ENCODE peak calls at places on chromosomes 12 and 14, in eight cellular contexts. F, B, Z, G, T, L, M and W are unnamed samples.

GRCh38 chr14:104293851-104294627 is 155.7 kb downstream of the KIF26A start:
- DNase-seq in F (no peak), B (no peak), Z (no peak), G (no peak), T (peak; percentile 57), L (no peak), M (no peak), W (no peak)

GRCh38 chr12:116389990-116390655 is 112.6 kb upstream of the MED13L start:
- DNase-seq in F (no peak), B (no peak), Z (no peak), G (no peak), T (peak; percentile 86), L (no peak), M (peak; percentile 94), W (no peak)

GRCh38 chr14:64702493-64703392 is 1.5 kb upstream of the PLEKHG3 start:
- DNase-seq in F (peak; percentile 70), B (no peak), Z (no peak), G (no peak), T (peak; percentile 92), L (peak; percentile 20), M (no peak), W (no peak)

GRCh38 chr12:75289678-75290200 is 40.4 kb downstream of the CAPS2 start:
- DNase-seq in F (no peak), B (no peak), Z (no peak), G (no peak), T (no peak), L (no peak), M (peak; percentile 19), W (no peak)

GRCh38 chr14:94936411-94936892 is 166.5 kb upstream of the GSC start:
- DNase-seq in F (peak; percentile 49), B (peak; percentile 69), Z (no peak), G (no peak), T (no peak), L (no peak), M (peak; percentile 83), W (no peak)

GRCh38 chr14:22556021-22556989 is 32.7 kb downstream of the DAD1 start:
- DNase-seq in F (no peak), B (no peak), Z (peak; percentile 96), G (peak; percentile 91), T (peak; percentile 95), L (peak; percentile 98), M (peak; percentile 82), W (peak; percentile 100)

GRCh38 chr12:113196996-113197395 is 11.5 kb downstream of the RITA1 start:
- DNase-seq in F (peak; percentile 7), B (peak; percentile 64), Z (peak; percentile 20), G (peak; percentile 21), T (no peak), L (peak; percentile 44), M (peak; percentile 88), W (peak; percentile 68)

GRCh38 chr14:68981124-68981523 is 2.0 kb upstream of the ACTN1 start:
- DNase-seq in F (no peak), B (no peak), Z (no peak), G (no peak), T (no peak), L (no peak), M (no peak), W (no peak)

GRCh38 chr12:13087766-13088165 is 15.7 kb downstream of the GSG1 start:
- DNase-seq in F (no peak), B (no peak), Z (no peak), G (no peak), T (no peak), L (no peak), M (no peak), W (no peak)

GRCh38 chr14:96676161-96676560 is 121.0 kb upstream of the VRK1 start:
- DNase-seq in F (no peak), B (no peak), Z (no peak), G (no peak), T (no peak), L (no peak), M (peak; percentile 2), W (no peak)

GRCh38 chr14:64875350-64875749 is 4.4 kb downstream of the SPTB start:
- DNase-seq in F (no peak), B (no peak), Z (no peak), G (no peak), T (no peak), L (no peak), M (no peak), W (no peak)

GRCh38 chr14:62847168-62847567 is 198.1 kb downstream of the KCNH5 start:
- DNase-seq in F (no peak), B (no peak), Z (no peak), G (no peak), T (no peak), L (no peak), M (no peak), W (no peak)

GRCh38 chr14:106436310-106436905 is 910.0 kb downstream of the TMEM121 start:
- DNase-seq in F (peak; percentile 23), B (peak; percentile 37), Z (peak; percentile 53), G (peak; percentile 66), T (no peak), L (peak; percentile 79), M (no peak), W (peak; percentile 38)

GRCh38 chr12:92796650-92797049 is 93.9 kb downstream of the PLEKHG7 start:
- DNase-seq in F (no peak), B (no peak), Z (no peak), G (no peak), T (no peak), L (no peak), M (no peak), W (no peak)

GRCh38 chr14:77105118-77105517 is 7.1 kb downstream of the CIPC start:
- DNase-seq in F (no peak), B (no peak), Z (no peak), G (no peak), T (no peak), L (no peak), M (no peak), W (no peak)

GRCh38 chr14:52948836-52949235 is 2.0 kb downstream of the FERMT2 start:
- DNase-seq in F (no peak), B (no peak), Z (no peak), G (no peak), T (no peak), L (no peak), M (no peak), W (no peak)

GRCh38 chr14:66043921-66044320 is 442.2 kb upstream of the CCDC196 start:
- DNase-seq in F (no peak), B (no peak), Z (no peak), G (no peak), T (no peak), L (no peak), M (peak; percentile 33), W (no peak)